ENCODE peak calls at places on chromosomes 12 and 14, in seven cellular contexts. D is GM23338, P is GM23248, S is endothelial cell of umbilical vein, F is HCT116, J is PC-3, N is HepG2. A is an unnamed sample.

GRCh38 chr12:84727964-84728363 is 184.6 kb downstream of the SLC6A15 start:
- DNase-seq in D (peak), P (peak), S (no peak), F (no peak), J (peak), N (peak), A (peak)

GRCh38 chr12:29148958-29149690 is at the start of gene FAR2:
- DNase-seq in D (peak), P (peak), S (peak), F (no peak), J (peak), N (no peak), A (peak)

GRCh38 chr12:132986001-132986884 is at the start of gene ZNF26:
- DNase-seq in D (peak), P (peak), S (peak), F (peak), J (peak), N (peak), A (peak)

GRCh38 chr14:30131698-30132097 is 204.1 kb upstream of the PRKD1 start:
- DNase-seq in D (no peak), P (no peak), S (no peak), F (no peak), J (no peak), N (no peak), A (no peak)

GRCh38 chr12:17588968-17589367 is 501.0 kb downstream of the RERGL start:
- DNase-seq in D (peak), P (peak), S (no peak), F (peak), J (peak), N (peak), A (peak)

GRCh38 chr14:50344116-50344775 is 32.1 kb downstream of the DMAC2L start:
- DNase-seq in D (no peak), P (peak), S (no peak), F (no peak), J (no peak), N (no peak), A (no peak)

GRCh38 chr12:77299910-77300772 is 234.8 kb upstream of the E2F7 start:
- DNase-seq in D (no peak), P (peak), S (peak), F (no peak), J (peak), N (no peak), A (no peak)

GRCh38 chr12:2355604-2356003 is 302.8 kb downstream of the CACNA1C start:
- DNase-seq in D (no peak), P (no peak), S (no peak), F (no peak), J (no peak), N (no peak), A (no peak)

GRCh38 chr12:52990206-52990605 is 16.1 kb upstream of the EIF4B start:
- DNase-seq in D (no peak), P (peak), S (no peak), F (no peak), J (no peak), N (no peak), A (no peak)

GRCh38 chr14:72560856-72561493 is 332.9 kb downstream of the DPF3 start:
- DNase-seq in D (no peak), P (no peak), S (no peak), F (no peak), J (no peak), N (no peak), A (no peak)

GRCh38 chr14:36646664-36647416 is 14.8 kb upstream of the PAX9 start:
- DNase-seq in D (peak), P (peak), S (no peak), F (no peak), J (no peak), N (no peak), A (peak)
- TF ChIP-seq EZH2 in D (peak), P (no peak), S (peak), F (no peak), J (no peak), N (no peak), A (peak)

DNA sequence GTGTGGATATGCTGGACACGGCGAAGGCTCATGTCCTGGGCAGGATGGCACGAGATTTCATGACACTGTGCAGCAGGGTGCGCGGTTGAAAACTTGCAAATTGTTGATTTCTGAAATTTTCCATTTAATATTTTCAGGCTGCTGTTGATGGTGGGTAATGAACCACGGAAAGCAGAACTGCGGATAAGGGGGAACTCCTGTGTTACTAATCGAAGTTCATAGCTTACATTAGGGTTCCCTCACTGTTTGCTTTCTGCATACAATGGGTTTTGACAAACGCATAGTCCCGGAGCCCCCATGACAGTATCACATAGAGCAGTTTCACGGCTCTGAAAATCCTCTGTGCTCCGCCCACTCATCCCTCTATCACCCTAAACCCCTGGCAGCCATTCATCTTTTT is 139.2 kb upstream of the RFLNA start:
- DNase-seq in D (no peak), P (no peak), S (no peak), F (no peak), J (no peak), N (no peak), A (no peak)
- TF ChIP-seq EZH2 in D (no peak), P (no peak), S (no peak), F (no peak), J (no peak), N (no peak), A (no peak)

GRCh38 chr14:20456971-20457370 is 1.9 kb downstream of the APEX1 start:
- DNase-seq in D (no peak), P (no peak), S (no peak), F (no peak), J (no peak), N (no peak), A (no peak)

GRCh38 chr14:20460458-20461229 is 590 bp downstream of the PIP4P1 start:
- DNase-seq in D (peak), P (peak), S (peak), F (no peak), J (peak), N (no peak), A (peak)

GRCh38 chr14:20455355-20456300 is 602 bp downstream of the APEX1 start:
- DNase-seq in D (peak), P (peak), S (no peak), F (no peak), J (peak), N (no peak), A (peak)

GRCh38 chr14:20458031-20458789 is 3.0 kb downstream of the PIP4P1 start:
- DNase-seq in D (peak), P (no peak), S (no peak), F (no peak), J (no peak), N (no peak), A (no peak)

GRCh38 chr14:20461230-20462141 is at the start of gene PIP4P1:
- DNase-seq in D (peak), P (peak), S (peak), F (peak), J (peak), N (peak), A (peak)
- TF ChIP-seq EZH2 in D (no peak), P (no peak), S (peak), F (no peak), J (no peak), N (no peak), A (no peak)

DNA sequence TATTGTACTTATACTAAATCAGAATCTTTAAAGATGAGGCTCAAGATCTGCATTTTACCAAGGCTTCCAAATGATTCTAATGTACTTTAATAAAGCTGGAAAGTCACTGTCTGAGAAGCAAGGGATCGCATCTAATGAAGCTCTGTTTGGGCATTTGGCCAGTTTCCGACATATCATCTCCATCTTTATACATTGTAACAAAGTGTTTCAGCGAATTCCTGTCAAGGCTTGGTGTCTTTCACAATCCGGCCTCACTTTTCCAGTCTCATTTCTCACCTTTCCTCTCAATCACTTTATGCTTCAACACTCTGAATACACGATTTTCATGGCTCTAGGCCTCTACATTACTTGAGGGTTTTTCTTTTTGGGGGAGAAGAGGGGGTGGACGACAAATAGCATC is 27.5 kb upstream of the INSM2 start:
- DNase-seq in D (no peak), P (no peak), S (no peak), F (no peak), J (no peak), N (no peak), A (no peak)
- TF ChIP-seq EZH2 in D (no peak), P (no peak), S (no peak), F (no peak), J (no peak), N (no peak), A (no peak)

DNA sequence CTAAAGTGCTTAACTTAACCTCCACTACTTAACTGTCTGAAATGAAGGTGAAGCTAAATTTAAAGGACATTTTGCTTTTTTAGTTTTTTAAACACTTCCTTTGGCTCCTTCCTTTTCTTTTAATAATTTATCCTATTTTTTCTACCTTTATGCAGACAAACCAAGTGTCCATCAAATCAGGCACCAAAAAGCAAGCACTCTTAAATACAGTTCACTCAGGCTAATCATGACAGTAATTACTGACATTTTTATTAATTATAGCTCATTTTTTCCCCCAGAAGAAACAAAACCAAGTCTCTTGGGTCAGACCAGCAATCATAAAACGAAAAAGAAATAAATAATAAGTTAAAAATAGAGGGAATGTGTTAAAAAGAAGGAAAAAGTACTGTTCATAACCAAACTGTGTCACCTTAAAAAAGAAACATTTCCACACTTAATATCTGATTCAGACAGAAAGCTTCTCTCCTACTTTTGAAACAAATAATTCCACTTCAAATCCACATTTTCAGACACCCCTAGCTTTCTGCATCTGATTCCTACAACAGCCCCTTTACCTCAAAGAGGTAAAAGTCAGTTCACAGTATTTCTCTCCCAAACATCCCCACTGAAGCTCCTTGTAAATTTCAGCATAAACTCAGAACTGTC is 5.5 kb upstream of the CCND2 start:
- DNase-seq in D (no peak), P (no peak), S (peak), F (no peak), J (no peak), N (no peak), A (no peak)
- TF ChIP-seq EZH2 in D (no peak), P (no peak), S (no peak), F (no peak), J (no peak), N (no peak), A (no peak)

DNA sequence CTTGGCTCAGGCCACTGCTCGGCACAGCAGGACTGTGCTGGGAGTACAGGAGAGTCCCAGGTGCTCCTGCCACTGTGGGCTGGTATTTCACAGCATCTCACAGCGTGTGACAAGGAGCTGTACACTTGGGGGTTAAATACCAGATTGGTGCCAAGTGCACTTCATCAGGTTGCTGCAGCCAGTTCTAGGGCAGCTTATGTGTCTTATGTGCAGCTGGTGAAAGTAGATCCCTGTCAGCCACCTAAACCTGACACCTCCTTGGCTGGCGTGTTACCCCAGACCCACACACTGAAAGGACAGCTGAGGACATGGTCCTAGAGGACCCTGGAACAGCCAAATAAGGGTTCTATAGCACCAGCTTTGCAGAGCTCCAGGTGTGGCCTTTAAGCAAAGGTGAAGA is 18.9 kb downstream of the PLEKHH1 start:
- DNase-seq in D (no peak), P (no peak), S (no peak), F (no peak), J (no peak), N (no peak), A (no peak)
- TF ChIP-seq EZH2 in D (no peak), P (no peak), S (no peak), F (no peak), J (no peak), N (no peak), A (no peak)

GRCh38 chr12:99265648-99266047 is 381.9 kb upstream of the GARIN6 start:
- DNase-seq in D (no peak), P (no peak), S (no peak), F (no peak), J (no peak), N (no peak), A (no peak)
- TF ChIP-seq EZH2 in D (no peak), P (no peak), S (no peak), F (no peak), J (no peak), N (no peak), A (no peak)